ENCODE peak calls at places on chromosomes 12 and 14, in ten cellular contexts. One of them, this sample, is unnamed.

GRCh38 chr12:100229036-100229635 is 28.5 kb downstream of the ACTR6 start:
- DNase-seq in HL-60: peak
- DNase-seq in suprapubic skin: no peak
- DNase-seq in cardiac fibroblast: peak
- DNase-seq in astrocyte of the spinal cord: no peak
- DNase-seq in AG04449: no peak
- DNase-seq in cardiac muscle cell: no peak
- DNase-seq in AG09319: no peak
- DNase-seq in fibroblast of pulmonary artery: peak
- DNase-seq in HFFc6: peak
- DNase-seq in this sample: peak

GRCh38 chr12:22467190-22467589 is 77.2 kb downstream of the C2CD5 start:
- DNase-seq in HL-60: no peak
- DNase-seq in suprapubic skin: no peak
- DNase-seq in cardiac fibroblast: peak
- DNase-seq in astrocyte of the spinal cord: peak
- DNase-seq in AG04449: no peak
- DNase-seq in cardiac muscle cell: no peak
- DNase-seq in AG09319: peak
- DNase-seq in fibroblast of pulmonary artery: no peak
- DNase-seq in HFFc6: peak
- DNase-seq in this sample: peak

GRCh38 chr14:102505775-102506598 is 3.6 kb downstream of the ANKRD9 start:
- DNase-seq in HL-60: no peak
- DNase-seq in suprapubic skin: no peak
- DNase-seq in cardiac fibroblast: no peak
- DNase-seq in astrocyte of the spinal cord: no peak
- DNase-seq in AG04449: no peak
- DNase-seq in cardiac muscle cell: no peak
- DNase-seq in AG09319: no peak
- DNase-seq in fibroblast of pulmonary artery: no peak
- DNase-seq in HFFc6: no peak
- DNase-seq in this sample: no peak

GRCh38 chr12:8078400-8078799 is 3.7 kb upstream of the NECAP1 start:
- DNase-seq in HL-60: peak
- DNase-seq in suprapubic skin: no peak
- DNase-seq in cardiac fibroblast: peak
- DNase-seq in astrocyte of the spinal cord: peak
- DNase-seq in AG04449: peak
- DNase-seq in cardiac muscle cell: peak
- DNase-seq in AG09319: peak
- DNase-seq in fibroblast of pulmonary artery: peak
- DNase-seq in HFFc6: peak
- DNase-seq in this sample: peak

GRCh38 chr14:77544571-77544970 is 46.0 kb upstream of the ISM2 start:
- DNase-seq in HL-60: no peak
- DNase-seq in suprapubic skin: no peak
- DNase-seq in cardiac fibroblast: no peak
- DNase-seq in astrocyte of the spinal cord: no peak
- DNase-seq in AG04449: no peak
- DNase-seq in cardiac muscle cell: no peak
- DNase-seq in AG09319: no peak
- DNase-seq in fibroblast of pulmonary artery: peak
- DNase-seq in HFFc6: no peak
- DNase-seq in this sample: no peak

GRCh38 chr12:68420225-68421008 is 88.3 kb upstream of the MDM1 start:
- DNase-seq in HL-60: no peak
- DNase-seq in suprapubic skin: no peak
- DNase-seq in cardiac fibroblast: peak
- DNase-seq in astrocyte of the spinal cord: peak
- DNase-seq in AG04449: no peak
- DNase-seq in cardiac muscle cell: no peak
- DNase-seq in AG09319: no peak
- DNase-seq in fibroblast of pulmonary artery: peak
- DNase-seq in HFFc6: no peak
- DNase-seq in this sample: no peak

GRCh38 chr12:71045781-71046180 is 112.0 kb downstream of the TSPAN8 start:
- DNase-seq in HL-60: no peak
- DNase-seq in suprapubic skin: no peak
- DNase-seq in cardiac fibroblast: peak
- DNase-seq in astrocyte of the spinal cord: peak
- DNase-seq in AG04449: peak
- DNase-seq in cardiac muscle cell: no peak
- DNase-seq in AG09319: peak
- DNase-seq in fibroblast of pulmonary artery: peak
- DNase-seq in HFFc6: no peak
- DNase-seq in this sample: peak

GRCh38 chr12:6536894-6537579 is 2.7 kb downstream of the GAPDH start:
- DNase-seq in HL-60: peak
- DNase-seq in suprapubic skin: no peak
- DNase-seq in cardiac fibroblast: peak
- DNase-seq in astrocyte of the spinal cord: no peak
- DNase-seq in AG04449: no peak
- DNase-seq in cardiac muscle cell: no peak
- DNase-seq in AG09319: no peak
- DNase-seq in fibroblast of pulmonary artery: no peak
- DNase-seq in HFFc6: no peak
- DNase-seq in this sample: no peak

GRCh38 chr14:21428930-21429329 is 27.0 kb downstream of the CHD8 start:
- DNase-seq in HL-60: no peak
- DNase-seq in suprapubic skin: no peak
- DNase-seq in cardiac fibroblast: no peak
- DNase-seq in astrocyte of the spinal cord: peak
- DNase-seq in AG04449: no peak
- DNase-seq in cardiac muscle cell: no peak
- DNase-seq in AG09319: no peak
- DNase-seq in fibroblast of pulmonary artery: no peak
- DNase-seq in HFFc6: no peak
- DNase-seq in this sample: no peak

GRCh38 chr12:59698599-59698998 is 102.8 kb downstream of the SLC16A7 start:
- DNase-seq in HL-60: no peak
- DNase-seq in suprapubic skin: no peak
- DNase-seq in cardiac fibroblast: peak
- DNase-seq in astrocyte of the spinal cord: no peak
- DNase-seq in AG04449: peak
- DNase-seq in cardiac muscle cell: no peak
- DNase-seq in AG09319: peak
- DNase-seq in fibroblast of pulmonary artery: peak
- DNase-seq in HFFc6: peak
- DNase-seq in this sample: peak

GRCh38 chr12:95443458-95443857 is 30.5 kb upstream of the METAP2 start:
- DNase-seq in HL-60: no peak
- DNase-seq in suprapubic skin: no peak
- DNase-seq in cardiac fibroblast: no peak
- DNase-seq in astrocyte of the spinal cord: no peak
- DNase-seq in AG04449: no peak
- DNase-seq in cardiac muscle cell: no peak
- DNase-seq in AG09319: no peak
- DNase-seq in fibroblast of pulmonary artery: no peak
- DNase-seq in HFFc6: no peak
- DNase-seq in this sample: no peak

GRCh38 chr14:63308723-63309317 is 9.9 kb downstream of the GPHB5 start:
- DNase-seq in HL-60: no peak
- DNase-seq in suprapubic skin: no peak
- DNase-seq in cardiac fibroblast: peak
- DNase-seq in astrocyte of the spinal cord: no peak
- DNase-seq in AG04449: no peak
- DNase-seq in cardiac muscle cell: peak
- DNase-seq in AG09319: no peak
- DNase-seq in fibroblast of pulmonary artery: peak
- DNase-seq in HFFc6: no peak
- DNase-seq in this sample: peak

GRCh38 chr12:66929121-66929520 is 250.2 kb upstream of the GRIP1 start:
- DNase-seq in HL-60: no peak
- DNase-seq in suprapubic skin: no peak
- DNase-seq in cardiac fibroblast: no peak
- DNase-seq in astrocyte of the spinal cord: no peak
- DNase-seq in AG04449: no peak
- DNase-seq in cardiac muscle cell: no peak
- DNase-seq in AG09319: no peak
- DNase-seq in fibroblast of pulmonary artery: no peak
- DNase-seq in HFFc6: no peak
- DNase-seq in this sample: no peak

GRCh38 chr12:14771651-14772137 is 31.6 kb downstream of the WBP11 start:
- DNase-seq in HL-60: peak
- DNase-seq in suprapubic skin: no peak
- DNase-seq in cardiac fibroblast: no peak
- DNase-seq in astrocyte of the spinal cord: no peak
- DNase-seq in AG04449: no peak
- DNase-seq in cardiac muscle cell: no peak
- DNase-seq in AG09319: no peak
- DNase-seq in fibroblast of pulmonary artery: no peak
- DNase-seq in HFFc6: no peak
- DNase-seq in this sample: no peak

GRCh38 chr12:102957339-102958050 is at the start of gene ASCL1:
- DNase-seq in HL-60: peak
- DNase-seq in suprapubic skin: no peak
- DNase-seq in cardiac fibroblast: peak
- DNase-seq in astrocyte of the spinal cord: no peak
- DNase-seq in AG04449: no peak
- DNase-seq in cardiac muscle cell: peak
- DNase-seq in AG09319: no peak
- DNase-seq in fibroblast of pulmonary artery: peak
- DNase-seq in HFFc6: no peak
- DNase-seq in this sample: peak

GRCh38 chr14:91349481-91350074 is 68.0 kb downstream of the CCDC88C start:
- DNase-seq in HL-60: no peak
- DNase-seq in suprapubic skin: no peak
- DNase-seq in cardiac fibroblast: no peak
- DNase-seq in astrocyte of the spinal cord: no peak
- DNase-seq in AG04449: no peak
- DNase-seq in cardiac muscle cell: no peak
- DNase-seq in AG09319: no peak
- DNase-seq in fibroblast of pulmonary artery: no peak
- DNase-seq in HFFc6: no peak
- DNase-seq in this sample: no peak

GRCh38 chr12:26630546-26631027 is 202.4 kb downstream of the ITPR2 start:
- DNase-seq in HL-60: no peak
- DNase-seq in suprapubic skin: no peak
- DNase-seq in cardiac fibroblast: peak
- DNase-seq in astrocyte of the spinal cord: peak
- DNase-seq in AG04449: peak
- DNase-seq in cardiac muscle cell: no peak
- DNase-seq in AG09319: no peak
- DNase-seq in fibroblast of pulmonary artery: peak
- DNase-seq in HFFc6: peak
- DNase-seq in this sample: peak

GRCh38 chr14:74414793-74415437 is 11.1 kb downstream of the SYNDIG1L start:
- DNase-seq in HL-60: no peak
- DNase-seq in suprapubic skin: no peak
- DNase-seq in cardiac fibroblast: no peak
- DNase-seq in astrocyte of the spinal cord: no peak
- DNase-seq in AG04449: no peak
- DNase-seq in cardiac muscle cell: peak
- DNase-seq in AG09319: no peak
- DNase-seq in fibroblast of pulmonary artery: no peak
- DNase-seq in HFFc6: no peak
- DNase-seq in this sample: no peak

GRCh38 chr14:51954657-51955056 is 34.7 kb upstream of the RTRAF start:
- DNase-seq in HL-60: no peak
- DNase-seq in suprapubic skin: no peak
- DNase-seq in cardiac fibroblast: no peak
- DNase-seq in astrocyte of the spinal cord: no peak
- DNase-seq in AG04449: no peak
- DNase-seq in cardiac muscle cell: no peak
- DNase-seq in AG09319: no peak
- DNase-seq in fibroblast of pulmonary artery: no peak
- DNase-seq in HFFc6: no peak
- DNase-seq in this sample: no peak
- TF ChIP-seq CTCF in HL-60: no peak
- TF ChIP-seq CTCF in suprapubic skin: no peak
- TF ChIP-seq CTCF in cardiac fibroblast: no peak
- TF ChIP-seq CTCF in astrocyte of the spinal cord: peak
- TF ChIP-seq CTCF in AG04449: no peak
- TF ChIP-seq CTCF in cardiac muscle cell: no peak
- TF ChIP-seq CTCF in AG09319: no peak
- TF ChIP-seq CTCF in fibroblast of pulmonary artery: no peak
- TF ChIP-seq CTCF in HFFc6: no peak
- TF ChIP-seq CTCF in this sample: no peak

GRCh38 chr12:1429980-1430379 is 164.4 kb downstream of the FBXL14 start:
- DNase-seq in HL-60: peak
- DNase-seq in suprapubic skin: no peak
- DNase-seq in cardiac fibroblast: peak
- DNase-seq in astrocyte of the spinal cord: peak
- DNase-seq in AG04449: peak
- DNase-seq in cardiac muscle cell: no peak
- DNase-seq in AG09319: peak
- DNase-seq in fibroblast of pulmonary artery: peak
- DNase-seq in HFFc6: peak
- DNase-seq in this sample: peak
- TF ChIP-seq CTCF in HL-60: no peak
- TF ChIP-seq CTCF in suprapubic skin: no peak
- TF ChIP-seq CTCF in cardiac fibroblast: no peak
- TF ChIP-seq CTCF in astrocyte of the spinal cord: no peak
- TF ChIP-seq CTCF in AG04449: no peak
- TF ChIP-seq CTCF in cardiac muscle cell: no peak
- TF ChIP-seq CTCF in AG09319: no peak
- TF ChIP-seq CTCF in fibroblast of pulmonary artery: no peak
- TF ChIP-seq CTCF in HFFc6: no peak
- TF ChIP-seq CTCF in this sample: no peak

GRCh38 chr12:127711108-127711507 is 555.9 kb upstream of the TMEM132C start:
- DNase-seq in HL-60: no peak
- DNase-seq in suprapubic skin: no peak
- DNase-seq in cardiac fibroblast: no peak
- DNase-seq in astrocyte of the spinal cord: no peak
- DNase-seq in AG04449: no peak
- DNase-seq in cardiac muscle cell: no peak
- DNase-seq in AG09319: no peak
- DNase-seq in fibroblast of pulmonary artery: no peak
- DNase-seq in HFFc6: no peak
- DNase-seq in this sample: no peak
- TF ChIP-seq CTCF in HL-60: no peak
- TF ChIP-seq CTCF in suprapubic skin: no peak
- TF ChIP-seq CTCF in cardiac fibroblast: no peak
- TF ChIP-seq CTCF in astrocyte of the spinal cord: peak
- TF ChIP-seq CTCF in AG04449: peak
- TF ChIP-seq CTCF in cardiac muscle cell: no peak
- TF ChIP-seq CTCF in AG09319: peak
- TF ChIP-seq CTCF in fibroblast of pulmonary artery: no peak
- TF ChIP-seq CTCF in HFFc6: peak
- TF ChIP-seq CTCF in this sample: peak

DNA sequence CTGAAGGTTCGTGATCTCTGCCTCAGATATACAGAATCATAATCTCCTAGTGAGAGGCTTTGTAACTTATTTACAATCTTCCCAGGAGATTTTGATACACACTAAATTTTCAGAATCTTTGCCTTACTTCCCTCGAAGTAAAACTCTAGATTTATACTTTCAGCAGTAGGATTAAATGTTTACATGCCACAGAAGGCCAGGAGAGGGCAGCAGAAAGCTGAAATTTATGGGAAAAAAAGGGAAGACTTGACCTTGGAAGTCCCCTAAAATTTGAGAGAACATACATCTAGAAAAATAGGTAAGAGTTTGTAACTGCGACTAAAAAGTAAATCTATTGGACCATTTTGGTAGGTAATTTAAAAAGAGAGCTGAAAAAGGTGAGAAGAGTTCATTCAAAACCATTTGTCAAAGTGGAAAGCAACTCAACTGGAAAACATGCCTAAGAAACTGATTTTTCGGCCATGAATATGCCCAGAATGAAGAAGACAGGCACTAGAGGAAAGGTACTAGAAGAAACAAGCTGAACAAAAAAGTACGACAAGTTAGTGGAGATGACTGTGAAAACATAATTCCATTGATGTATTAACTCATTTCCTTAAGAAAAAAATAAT is 242.0 kb upstream of the MDGA2 start:
- DNase-seq in HL-60: peak
- DNase-seq in suprapubic skin: no peak
- DNase-seq in cardiac fibroblast: peak
- DNase-seq in astrocyte of the spinal cord: peak
- DNase-seq in AG04449: no peak
- DNase-seq in cardiac muscle cell: peak
- DNase-seq in AG09319: no peak
- DNase-seq in fibroblast of pulmonary artery: peak
- DNase-seq in HFFc6: no peak
- DNase-seq in this sample: peak
- TF ChIP-seq CTCF in HL-60: no peak
- TF ChIP-seq CTCF in suprapubic skin: peak
- TF ChIP-seq CTCF in cardiac fibroblast: peak
- TF ChIP-seq CTCF in astrocyte of the spinal cord: peak
- TF ChIP-seq CTCF in AG04449: no peak
- TF ChIP-seq CTCF in cardiac muscle cell: peak
- TF ChIP-seq CTCF in AG09319: no peak
- TF ChIP-seq CTCF in fibroblast of pulmonary artery: peak
- TF ChIP-seq CTCF in HFFc6: peak
- TF ChIP-seq CTCF in this sample: peak

This sample was measured in fibroblast of villous mesenchyme.